ENCODE peak calls at places on chromosomes 2 and 18, in nine cellular contexts. P is psoas muscle, E is cardiac fibroblast, G is endothelial cell of umbilical vein, X is AG04450, Y is neural crest cell, I is pancreas, C is progenitor cell of endocrine pancreas, H is endothelial cell. R is an unnamed sample.
A peak's percentile ranks its signal among the peaks of the same experiment; 100 is the strongest.

GRCh38 chr18:12015697-12016062 is 34.4 kb downstream of the IMPA2 start:
- DNase-seq in C (no peak), E (peak; percentile 23), G (peak; percentile 26), Y (no peak), H (no peak), I (peak; percentile 76), X (peak; percentile 18), P (peak; percentile 69), R (no peak)

GRCh38 chr2:174840436-174840835 is 76.2 kb upstream of the CHRNA1 start:
- DNase-seq in X (peak; percentile 43), Y (no peak), E (peak; percentile 75), P (no peak), G (no peak), I (no peak), H (no peak), C (no peak), R (no peak)

GRCh38 chr18:73099759-73100158 is 232.0 kb upstream of the NETO1 start:
- DNase-seq in H (no peak), G (no peak), Y (no peak), P (no peak), E (no peak), C (no peak), X (no peak), I (no peak), R (no peak)

GRCh38 chr18:6039055-6039454 is 143.7 kb upstream of the TMEM200C start:
- DNase-seq in I (no peak), Y (no peak), E (peak; percentile 33), P (no peak), H (no peak), C (no peak), G (no peak), X (no peak), R (no peak)

GRCh38 chr2:162579986-162580385 is 236.1 kb downstream of the GCA start:
- DNase-seq in H (no peak), P (no peak), G (peak; percentile 60), X (no peak), C (no peak), E (peak; percentile 1), I (no peak), Y (no peak), R (no peak)

GRCh38 chr2:164701565-164701964 is 80.3 kb upstream of the GRB14 start:
- DNase-seq in Y (no peak), H (no peak), E (no peak), C (no peak), P (no peak), G (no peak), I (no peak), X (no peak), R (no peak)

GRCh38 chr2:214699236-214699635 is 110.2 kb downstream of the BARD1 start:
- DNase-seq in P (no peak), G (no peak), C (no peak), E (no peak), I (no peak), H (no peak), Y (no peak), X (no peak), R (no peak)

GRCh38 chr18:7760967-7761946 is 194.1 kb downstream of the PTPRM start:
- DNase-seq in Y (no peak), I (no peak), C (no peak), G (peak; percentile 70), E (peak; percentile 85), X (no peak), P (no peak), H (no peak), R (no peak)

GRCh38 chr2:137123241-137123640 is 357.9 kb downstream of the THSD7B start:
- DNase-seq in E (peak; percentile 58), C (no peak), X (no peak), Y (no peak), H (no peak), P (no peak), G (no peak), I (no peak), R (no peak)

GRCh38 chr18:45167631-45168225 is 447.5 kb upstream of the SLC14A2 start:
- DNase-seq in X (no peak), C (no peak), I (no peak), E (peak; percentile 80), Y (no peak), P (no peak), G (no peak), H (no peak), R (no peak)

GRCh38 chr2:209642146-209642815 is 129.4 kb upstream of the UNC80 start:
- DNase-seq in Y (no peak), X (no peak), H (no peak), C (no peak), G (peak; percentile 42), I (no peak), E (peak; percentile 31), P (no peak), R (no peak)

GRCh38 chr2:222076978-222077690 is 221.7 kb downstream of the PAX3 start:
- DNase-seq in C (no peak), Y (no peak), E (no peak), G (no peak), I (no peak), H (no peak), P (no peak), X (no peak), R (no peak)

GRCh38 chr2:171855401-171855800 is 38.6 kb downstream of the SLC25A12 start:
- DNase-seq in G (no peak), E (peak; percentile 56), P (no peak), C (no peak), Y (no peak), I (no peak), X (no peak), H (no peak), R (no peak)

GRCh38 chr2:108934583-108935230 is 54.3 kb downstream of the EDAR start:
- DNase-seq in I (no peak), E (no peak), P (no peak), H (no peak), X (no peak), C (no peak), Y (no peak), G (no peak), R (no peak)

GRCh38 chr2:169823996-169824372 is 721 bp downstream of the METTL5 start:
- DNase-seq in Y (no peak), C (no peak), P (no peak), I (no peak), X (no peak), G (no peak), E (no peak), H (no peak), R (no peak)

GRCh38 chr2:54839526-54840255 is 116.2 kb downstream of the EML6 start:
- DNase-seq in E (no peak), X (no peak), H (no peak), G (no peak), Y (no peak), C (no peak), P (no peak), I (no peak), R (no peak)

GRCh38 chr2:20666364-20667150 is at the start of gene GDF7:
- DNase-seq in X (no peak), I (no peak), G (peak; percentile 79), P (peak; percentile 55), C (no peak), H (peak; percentile 72), E (peak; percentile 31), Y (no peak), R (no peak)

GRCh38 chr18:69401475-69402218 is 959 bp downstream of the DOK6 start:
- DNase-seq in H (peak; percentile 9), P (no peak), C (no peak), Y (no peak), X (no peak), I (no peak), G (peak; percentile 3), E (peak; percentile 30), R (no peak)

GRCh38 chr18:74784791-74785190 is 187.1 kb downstream of the ZNF407 start:
- DNase-seq in E (no peak), X (no peak), Y (no peak), I (no peak), P (no peak), H (no peak), G (no peak), C (no peak), R (no peak)
- TF ChIP-seq CTCF in E (no peak), X (no peak), Y (no peak), I (no peak), P (no peak), H (no peak), G (no peak), C (no peak), R (no peak)

DNA sequence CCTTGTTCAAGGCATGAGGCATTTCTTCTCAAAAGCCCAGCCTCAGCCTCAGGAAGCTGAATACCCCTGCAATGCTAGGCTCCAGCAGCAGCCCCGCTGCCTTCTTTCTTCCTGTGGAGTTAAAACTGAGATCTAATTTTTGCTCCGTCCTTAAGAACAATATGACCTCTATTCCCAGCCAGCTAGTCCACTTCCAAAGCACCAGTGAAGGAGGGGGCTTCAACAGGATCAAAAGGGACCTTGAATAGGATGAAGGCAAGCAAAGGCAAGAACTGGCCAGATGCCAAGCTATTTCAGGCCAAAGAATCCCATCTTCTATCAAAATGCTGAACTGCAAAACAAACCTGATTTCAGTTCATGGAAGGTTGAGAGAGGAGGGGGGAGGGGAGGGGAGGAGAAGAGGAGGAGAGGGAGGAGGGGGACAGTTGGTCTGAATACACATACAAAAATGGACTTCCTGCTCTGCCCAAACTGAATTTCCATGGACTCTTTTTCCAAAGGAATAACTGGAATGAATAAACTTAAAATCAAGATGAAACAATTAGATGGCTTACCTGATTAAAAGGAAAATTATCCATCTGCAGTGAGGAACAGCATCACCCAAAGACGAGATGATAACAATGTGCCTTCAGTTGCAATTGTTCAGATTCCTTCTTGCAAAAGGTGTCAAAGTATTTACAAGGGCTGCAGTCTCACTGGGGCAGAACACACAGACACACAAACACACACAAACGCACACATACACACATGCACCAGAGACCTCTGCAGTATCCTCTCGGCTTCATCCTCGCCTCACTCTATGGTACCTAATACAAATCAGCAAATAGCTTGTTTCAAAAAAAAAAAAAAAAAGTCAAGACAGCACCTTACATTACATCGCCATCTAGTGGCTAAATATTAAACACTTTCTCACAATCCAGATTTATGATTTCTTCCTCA is at the start of gene SCN1A:
- DNase-seq in C (no peak), E (peak; percentile 72), X (peak; percentile 7), H (no peak), P (no peak), I (peak; percentile 15), G (peak; percentile 64), Y (peak; percentile 28), R (no peak)
- TF ChIP-seq CTCF in C (peak; percentile 73), E (peak; percentile 51), X (peak; percentile 71), H (peak; percentile 92), P (peak; percentile 66), I (peak; percentile 37), G (peak; percentile 41), Y (peak; percentile 80), R (peak; percentile 86)

GRCh38 chr2:205934443-205934842 is 151.5 kb downstream of the INO80D start:
- DNase-seq in G (no peak), E (peak; percentile 19), I (no peak), H (no peak), Y (no peak), X (no peak), P (no peak), C (no peak), R (no peak)
- TF ChIP-seq CTCF in G (no peak), E (peak; percentile 22), I (no peak), H (no peak), Y (peak; percentile 38), X (peak; percentile 31), P (no peak), C (peak; percentile 23), R (peak; percentile 18)

DNA sequence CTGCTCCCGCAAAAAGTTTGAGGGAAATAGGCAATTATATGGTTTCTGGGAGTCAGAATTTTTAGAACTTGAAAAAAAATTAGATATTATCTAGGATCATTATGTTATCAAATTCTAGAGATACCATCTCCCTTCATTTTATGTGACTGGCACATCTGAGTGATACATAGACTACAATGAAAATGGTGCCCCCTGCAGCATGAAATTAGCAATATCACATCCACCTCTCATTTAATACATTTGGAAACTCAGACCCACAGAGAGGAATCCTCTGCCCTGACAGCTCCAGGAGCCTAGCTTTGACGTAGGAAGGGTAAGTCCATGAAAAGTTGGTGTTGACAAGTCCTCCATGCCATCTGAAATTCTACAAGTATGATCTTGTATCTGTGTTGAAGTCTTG is 381.6 kb downstream of the SUCLG1 start:
- DNase-seq in P (no peak), E (no peak), G (peak; percentile 1), H (peak; percentile 41), Y (peak; percentile 29), I (no peak), X (no peak), C (no peak), R (no peak)
- TF ChIP-seq CTCF in P (no peak), E (no peak), G (no peak), H (peak; percentile 74), Y (peak; percentile 67), I (peak; percentile 21), X (peak; percentile 46), C (peak; percentile 63), R (peak; percentile 40)